ENCODE peak calls at places on chromosomes 5 and 9, in four cellular contexts. One of them, this sample, is unnamed.

GRCh38 chr9:74755999-74756398 is 131.7 kb downstream of the TRPM6 start:
- DNase-seq in H1: no peak
- DNase-seq in K562: no peak
- DNase-seq in HepG2: no peak
- DNase-seq in this sample: no peak

GRCh38 chr5:128199104-128199503 is 115.5 kb downstream of the SLC12A2 start:
- DNase-seq in HepG2: no peak
- DNase-seq in H1: no peak
- DNase-seq in K562: no peak
- DNase-seq in this sample: no peak

GRCh38 chr9:33778700-33779351 is 16.5 kb upstream of the PRSS3 start:
- DNase-seq in HepG2: peak; percentile 54
- DNase-seq in H1: peak; percentile 25
- DNase-seq in K562: peak; percentile 39
- DNase-seq in this sample: peak; percentile 67

GRCh38 chr5:119036101-119036762 is 34.7 kb upstream of the DMXL1 start:
- DNase-seq in HepG2: no peak
- DNase-seq in K562: no peak
- DNase-seq in H1: no peak
- DNase-seq in this sample: peak; percentile 75

GRCh38 chr9:124345063-124345462 is 70.2 kb downstream of the PSMB7 start:
- DNase-seq in HepG2: no peak
- DNase-seq in H1: no peak
- DNase-seq in K562: no peak
- DNase-seq in this sample: no peak

GRCh38 chr9:111736714-111737113 is 58.0 kb downstream of the SHOC1 start:
- DNase-seq in K562: no peak
- DNase-seq in HepG2: no peak
- DNase-seq in H1: no peak
- DNase-seq in this sample: no peak

GRCh38 chr9:95008151-95008771 is 281.8 kb downstream of the AOPEP start:
- DNase-seq in K562: no peak
- DNase-seq in H1: no peak
- DNase-seq in HepG2: peak; percentile 86
- DNase-seq in this sample: peak; percentile 84

GRCh38 chr5:102875672-102876071 is 120.6 kb downstream of the PAM start:
- DNase-seq in K562: no peak
- DNase-seq in HepG2: peak; percentile 29
- DNase-seq in H1: no peak
- DNase-seq in this sample: no peak

GRCh38 chr5:160169326-160169725 is 50.1 kb upstream of the PWWP2A start:
- DNase-seq in HepG2: no peak
- DNase-seq in H1: no peak
- DNase-seq in K562: peak; percentile 2
- DNase-seq in this sample: no peak

GRCh38 chr9:89764217-89764616 is 159.4 kb downstream of the GADD45G start:
- DNase-seq in K562: no peak
- DNase-seq in HepG2: no peak
- DNase-seq in H1: no peak
- DNase-seq in this sample: no peak

GRCh38 chr9:113705306-113705937 is 170.7 kb upstream of the ZNF618 start:
- DNase-seq in H1: no peak
- DNase-seq in K562: no peak
- DNase-seq in HepG2: no peak
- DNase-seq in this sample: no peak

GRCh38 chr5:115072266-115073056 is 97.2 kb downstream of the TRIM36 start:
- DNase-seq in HepG2: no peak
- DNase-seq in H1: no peak
- DNase-seq in K562: no peak
- DNase-seq in this sample: no peak

GRCh38 chr5:137629646-137630045 is 106.2 kb downstream of the KLHL3 start:
- DNase-seq in HepG2: peak; percentile 41
- DNase-seq in H1: no peak
- DNase-seq in K562: peak; percentile 69
- DNase-seq in this sample: peak; percentile 77

GRCh38 chr5:136028090-136028489 is 698 bp upstream of the TGFBI start:
- DNase-seq in H1: no peak
- DNase-seq in K562: no peak
- DNase-seq in HepG2: no peak
- DNase-seq in this sample: no peak

GRCh38 chr5:155605898-155606297 is 592.3 kb downstream of the KIF4B start:
- DNase-seq in HepG2: no peak
- DNase-seq in H1: no peak
- DNase-seq in K562: no peak
- DNase-seq in this sample: no peak

GRCh38 chr9:16307626-16308195 is 562.8 kb downstream of the BNC2 start:
- DNase-seq in K562: no peak
- DNase-seq in H1: no peak
- DNase-seq in HepG2: no peak
- DNase-seq in this sample: no peak

GRCh38 chr5:15772131-15772530 is 272.2 kb downstream of the FBXL7 start:
- DNase-seq in H1: no peak
- DNase-seq in K562: no peak
- DNase-seq in HepG2: no peak
- DNase-seq in this sample: no peak

GRCh38 chr9:86585422-86586143 is 231.4 kb upstream of the TUT7 start:
- DNase-seq in H1: no peak
- DNase-seq in K562: no peak
- DNase-seq in HepG2: no peak
- DNase-seq in this sample: no peak

GRCh38 chr9:101463397-101463796 is 27.8 kb upstream of the ALDOB start:
- DNase-seq in HepG2: no peak
- DNase-seq in K562: no peak
- DNase-seq in H1: no peak
- DNase-seq in this sample: no peak

GRCh38 chr9:77981907-77982306 is 49.7 kb downstream of the GNAQ start:
- DNase-seq in HepG2: no peak
- DNase-seq in H1: no peak
- DNase-seq in K562: no peak
- DNase-seq in this sample: no peak

GRCh38 chr5:146380714-146381113 is 42.1 kb downstream of the POU4F3 start:
- DNase-seq in HepG2: no peak
- DNase-seq in K562: no peak
- DNase-seq in H1: no peak
- DNase-seq in this sample: no peak

GRCh38 chr5:163565931-163566608 is 60.7 kb downstream of the MAT2B start:
- DNase-seq in HepG2: peak; percentile 76
- DNase-seq in K562: no peak
- DNase-seq in H1: no peak
- DNase-seq in this sample: no peak

GRCh38 chr9:96222132-96222531 is 79.8 kb downstream of the HSD17B3 start:
- DNase-seq in H1: no peak
- DNase-seq in K562: peak; percentile 33
- DNase-seq in HepG2: no peak
- DNase-seq in this sample: no peak

GRCh38 chr5:155147222-155147621 is 133.7 kb downstream of the KIF4B start:
- DNase-seq in HepG2: no peak
- DNase-seq in K562: no peak
- DNase-seq in H1: no peak
- DNase-seq in this sample: no peak

GRCh38 chr9:114864471-114864870 is 58.6 kb upstream of the TNFSF15 start:
- DNase-seq in HepG2: no peak
- DNase-seq in K562: no peak
- DNase-seq in H1: no peak
- DNase-seq in this sample: no peak

GRCh38 chr9:126151031-126151670 is 175.5 kb upstream of the MVB12B start:
- DNase-seq in HepG2: peak; percentile 72
- DNase-seq in K562: no peak
- DNase-seq in H1: no peak
- DNase-seq in this sample: no peak

GRCh38 chr9:18928711-18929110 is 104.3 kb downstream of the SAXO1 start:
- DNase-seq in H1: no peak
- DNase-seq in K562: no peak
- DNase-seq in HepG2: no peak
- DNase-seq in this sample: no peak

GRCh38 chr5:107284822-107285510 is 385.8 kb downstream of the EFNA5 start:
- DNase-seq in HepG2: no peak
- DNase-seq in H1: no peak
- DNase-seq in K562: no peak
- DNase-seq in this sample: no peak

GRCh38 chr5:23977996-23978395 is 470.6 kb downstream of the PRDM9 start:
- DNase-seq in HepG2: peak; percentile 25
- DNase-seq in K562: peak; percentile 42
- DNase-seq in H1: peak; percentile 27
- DNase-seq in this sample: no peak

GRCh38 chr5:56814361-56814962 is 887 bp upstream of the MAP3K1 start:
- DNase-seq in H1: no peak
- DNase-seq in K562: no peak
- DNase-seq in HepG2: peak; percentile 28
- DNase-seq in this sample: peak; percentile 22

GRCh38 chr5:65481171-65481575 is 547 bp downstream of the ADAMTS6 start:
- DNase-seq in H1: no peak
- DNase-seq in K562: no peak
- DNase-seq in HepG2: no peak
- DNase-seq in this sample: no peak

GRCh38 chr9:3875371-3876132 is 349.8 kb upstream of the RFX3 start:
- DNase-seq in HepG2: no peak
- DNase-seq in H1: no peak
- DNase-seq in K562: no peak
- DNase-seq in this sample: peak; percentile 87

GRCh38 chr5:13946111-13946510 is 1.6 kb upstream of the DNAH5 start:
- DNase-seq in H1: no peak
- DNase-seq in HepG2: no peak
- DNase-seq in K562: no peak
- DNase-seq in this sample: no peak

GRCh38 chr9:38680827-38681226 is 39.1 kb downstream of the FAM240B start:
- DNase-seq in H1: no peak
- DNase-seq in K562: no peak
- DNase-seq in HepG2: no peak
- DNase-seq in this sample: no peak

GRCh38 chr5:67021522-67022316 is 174.9 kb downstream of the CD180 start:
- DNase-seq in H1: no peak
- DNase-seq in HepG2: no peak
- DNase-seq in K562: no peak
- DNase-seq in this sample: no peak
- H3K27ac ChIP-seq in H1: no peak overlapping the region
- H3K27ac ChIP-seq in HepG2: no peak overlapping the region
- H3K27ac ChIP-seq in K562: no peak overlapping the region
- H3K27ac ChIP-seq in this sample: no peak overlapping the region

GRCh38 chr5:17255471-17256016 is 38.1 kb downstream of the BASP1 start:
- DNase-seq in HepG2: no peak
- DNase-seq in H1: no peak
- DNase-seq in K562: no peak
- DNase-seq in this sample: no peak
- TF ChIP-seq RNF2 in HepG2: no peak
- TF ChIP-seq RNF2 in H1: no peak
- TF ChIP-seq RNF2 in K562: no peak
- TF ChIP-seq RNF2 in this sample: no peak

DNA sequence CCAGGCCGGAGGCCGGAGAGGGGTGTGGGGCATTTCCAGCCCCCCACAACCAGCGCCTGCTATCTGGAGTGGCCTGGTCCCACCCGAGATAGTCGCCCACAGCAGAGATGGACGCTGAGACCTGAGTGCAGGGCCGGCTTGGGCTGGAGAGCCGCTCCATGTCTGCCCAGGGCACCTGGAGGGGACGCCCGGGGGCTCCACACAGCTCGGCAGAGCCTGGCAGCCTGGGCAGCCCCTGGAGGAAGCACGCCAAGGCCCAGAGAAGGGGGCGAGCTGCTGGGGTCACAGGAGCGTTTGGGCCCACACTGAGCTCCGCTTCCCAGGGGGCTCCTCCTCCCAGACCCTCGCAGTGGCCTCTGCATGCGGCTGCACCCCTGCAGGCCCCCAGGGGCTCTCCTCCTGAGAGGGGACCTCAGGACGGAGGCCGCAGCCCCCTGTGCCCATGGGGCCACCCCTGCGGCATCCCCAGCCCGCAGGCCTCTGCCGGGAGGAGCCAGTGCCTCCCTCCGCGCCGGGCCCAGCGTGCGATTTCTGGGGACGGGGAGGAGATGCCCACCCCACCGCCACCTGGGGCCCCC is 42.2 kb upstream of the EGFL7 start:
- DNase-seq in HepG2: no peak
- DNase-seq in H1: no peak
- DNase-seq in K562: no peak
- DNase-seq in this sample: no peak
- H3K27ac ChIP-seq in HepG2: no peak overlapping the region
- H3K27ac ChIP-seq in H1: no peak overlapping the region
- H3K27ac ChIP-seq in K562: no peak overlapping the region
- H3K27ac ChIP-seq in this sample: no peak overlapping the region

GRCh38 chr5:141003026-141003425 is 36.8 kb downstream of the PCDHAC2 start:
- DNase-seq in HepG2: no peak
- DNase-seq in H1: no peak
- DNase-seq in K562: no peak
- DNase-seq in this sample: no peak

GRCh38 chr5:141002667-141002965 is 36.3 kb downstream of the PCDHAC2 start:
- DNase-seq in H1: no peak
- DNase-seq in K562: no peak
- DNase-seq in HepG2: no peak
- DNase-seq in this sample: no peak

GRCh38 chr5:141001854-141002666 is 35.8 kb downstream of the PCDHAC2 start:
- DNase-seq in H1: peak; percentile 85
- DNase-seq in HepG2: no peak
- DNase-seq in K562: no peak
- DNase-seq in this sample: peak; percentile 44

GRCh38 chr5:140998921-140999410 is 32.7 kb downstream of the PCDHAC2 start:
- DNase-seq in HepG2: no peak
- DNase-seq in H1: no peak
- DNase-seq in K562: no peak
- DNase-seq in this sample: no peak

DNA sequence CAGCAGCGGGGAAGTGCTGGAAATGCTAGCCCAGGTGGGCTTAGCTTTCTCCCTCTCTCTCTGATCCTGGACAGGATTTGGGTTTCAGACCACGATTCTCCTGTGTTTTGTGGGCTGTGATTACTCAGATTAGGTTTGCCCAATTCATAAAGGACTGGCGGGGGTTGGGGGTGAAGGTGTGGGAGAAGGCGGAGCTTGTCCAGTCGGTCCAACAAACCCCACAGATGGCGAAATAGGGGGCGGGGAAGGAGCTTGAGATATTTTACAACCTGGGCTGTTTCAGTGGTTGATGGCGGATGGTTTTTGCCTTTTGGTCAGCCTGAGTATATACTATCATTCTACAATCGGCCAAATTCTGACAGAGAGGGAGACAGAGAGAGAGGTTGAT is 35.2 kb downstream of the PCDHAC2 start:
- DNase-seq in HepG2: no peak
- DNase-seq in H1: no peak
- DNase-seq in K562: no peak
- DNase-seq in this sample: peak; percentile 47
- TF ChIP-seq RNF2 in HepG2: no peak
- TF ChIP-seq RNF2 in H1: no peak
- TF ChIP-seq RNF2 in K562: no peak
- TF ChIP-seq RNF2 in this sample: no peak

This sample was measured in A549.